ENCODE peak calls at places on chromosome 20, in nine cellular contexts. One of them, this sample, is unnamed. For H3K36me3 and H3K27me3, the result is how much of the 10 kb centered on the place peaks cover.

GRCh38 chr20:10790013-10790412 is 116.2 kb upstream of the JAG1 start:
- DNase-seq in thyroid gland: no peak
- DNase-seq in fibroblast of lung: no peak
- DNase-seq in breast epithelium: no peak
- DNase-seq in body of pancreas: peak
- DNase-seq in ovary: no peak
- DNase-seq in HCT116: no peak
- DNase-seq in mesendoderm: no peak
- DNase-seq in SJSA1: no peak
- DNase-seq in this sample: no peak

GRCh38 chr20:18692453-18692852 is 104.6 kb downstream of the DTD1 start:
- DNase-seq in thyroid gland: no peak
- DNase-seq in fibroblast of lung: no peak
- DNase-seq in breast epithelium: no peak
- DNase-seq in body of pancreas: no peak
- DNase-seq in ovary: no peak
- DNase-seq in HCT116: no peak
- DNase-seq in mesendoderm: no peak
- DNase-seq in SJSA1: no peak
- DNase-seq in this sample: no peak

GRCh38 chr20:2991532-2991931 is 51.9 kb upstream of the GNRH2 start:
- DNase-seq in thyroid gland: no peak
- DNase-seq in fibroblast of lung: no peak
- DNase-seq in breast epithelium: no peak
- DNase-seq in body of pancreas: no peak
- DNase-seq in ovary: no peak
- DNase-seq in HCT116: no peak
- DNase-seq in mesendoderm: peak
- DNase-seq in SJSA1: no peak
- DNase-seq in this sample: no peak

GRCh38 chr20:10524034-10524476 is 89.0 kb downstream of the SLX4IP start:
- DNase-seq in thyroid gland: no peak
- DNase-seq in fibroblast of lung: peak
- DNase-seq in breast epithelium: no peak
- DNase-seq in body of pancreas: peak
- DNase-seq in ovary: no peak
- DNase-seq in HCT116: no peak
- DNase-seq in mesendoderm: peak
- DNase-seq in SJSA1: no peak
- DNase-seq in this sample: peak

GRCh38 chr20:51750037-51750769 is 18.0 kb downstream of the ATP9A start:
- DNase-seq in thyroid gland: peak
- DNase-seq in fibroblast of lung: peak
- DNase-seq in breast epithelium: peak
- DNase-seq in body of pancreas: peak
- DNase-seq in ovary: no peak
- DNase-seq in HCT116: peak
- DNase-seq in mesendoderm: peak
- DNase-seq in SJSA1: peak
- DNase-seq in this sample: no peak

GRCh38 chr20:54195483-54196472 is 12.1 kb upstream of the PFDN4 start:
- DNase-seq in thyroid gland: no peak
- DNase-seq in fibroblast of lung: no peak
- DNase-seq in breast epithelium: no peak
- DNase-seq in body of pancreas: no peak
- DNase-seq in ovary: no peak
- DNase-seq in HCT116: no peak
- DNase-seq in mesendoderm: no peak
- DNase-seq in SJSA1: no peak
- DNase-seq in this sample: no peak

GRCh38 chr20:3199976-3200755 is 4.3 kb downstream of the DDRGK1 start:
- DNase-seq in thyroid gland: no peak
- DNase-seq in fibroblast of lung: no peak
- DNase-seq in breast epithelium: no peak
- DNase-seq in body of pancreas: no peak
- DNase-seq in ovary: no peak
- DNase-seq in HCT116: no peak
- DNase-seq in mesendoderm: no peak
- DNase-seq in SJSA1: no peak
- DNase-seq in this sample: peak

GRCh38 chr20:8854566-8854965 is 214.3 kb upstream of the PLCB4 start:
- DNase-seq in thyroid gland: peak
- DNase-seq in fibroblast of lung: peak
- DNase-seq in breast epithelium: no peak
- DNase-seq in body of pancreas: no peak
- DNase-seq in ovary: peak
- DNase-seq in HCT116: no peak
- DNase-seq in mesendoderm: peak
- DNase-seq in SJSA1: no peak
- DNase-seq in this sample: peak

GRCh38 chr20:60334936-60335335 is 376.7 kb downstream of the CDH26 start:
- DNase-seq in thyroid gland: no peak
- DNase-seq in fibroblast of lung: no peak
- DNase-seq in breast epithelium: no peak
- DNase-seq in body of pancreas: no peak
- DNase-seq in ovary: no peak
- DNase-seq in HCT116: no peak
- DNase-seq in mesendoderm: no peak
- DNase-seq in SJSA1: no peak
- DNase-seq in this sample: no peak

GRCh38 chr20:53595018-53595378 is 1.4 kb upstream of the ZNF217 start:
- DNase-seq in thyroid gland: no peak
- DNase-seq in fibroblast of lung: no peak
- DNase-seq in breast epithelium: no peak
- DNase-seq in body of pancreas: no peak
- DNase-seq in ovary: no peak
- DNase-seq in HCT116: no peak
- DNase-seq in mesendoderm: no peak
- DNase-seq in SJSA1: no peak
- DNase-seq in this sample: no peak

GRCh38 chr20:53001502-53002301 is 29.5 kb downstream of the TSHZ2 start:
- DNase-seq in thyroid gland: no peak
- DNase-seq in fibroblast of lung: peak
- DNase-seq in breast epithelium: no peak
- DNase-seq in body of pancreas: no peak
- DNase-seq in ovary: no peak
- DNase-seq in HCT116: no peak
- DNase-seq in mesendoderm: no peak
- DNase-seq in SJSA1: no peak
- DNase-seq in this sample: no peak

GRCh38 chr20:38304845-38305447 is 990 bp downstream of the BPI start:
- DNase-seq in thyroid gland: no peak
- DNase-seq in fibroblast of lung: no peak
- DNase-seq in breast epithelium: no peak
- DNase-seq in body of pancreas: no peak
- DNase-seq in ovary: no peak
- DNase-seq in HCT116: peak
- DNase-seq in mesendoderm: peak
- DNase-seq in SJSA1: peak
- DNase-seq in this sample: peak

GRCh38 chr20:4069741-4070140 is 54.4 kb upstream of the RNF24 start:
- DNase-seq in thyroid gland: no peak
- DNase-seq in fibroblast of lung: peak
- DNase-seq in breast epithelium: no peak
- DNase-seq in body of pancreas: no peak
- DNase-seq in ovary: no peak
- DNase-seq in HCT116: no peak
- DNase-seq in mesendoderm: no peak
- DNase-seq in SJSA1: no peak
- DNase-seq in this sample: no peak

GRCh38 chr20:29299811-29300578 is 1957.5 kb upstream of the DEFB115 start:
- DNase-seq in thyroid gland: no peak
- DNase-seq in fibroblast of lung: no peak
- DNase-seq in breast epithelium: no peak
- DNase-seq in body of pancreas: no peak
- DNase-seq in ovary: no peak
- DNase-seq in HCT116: no peak
- DNase-seq in mesendoderm: no peak
- DNase-seq in SJSA1: no peak
- DNase-seq in this sample: peak

GRCh38 chr20:17648306-17648646 is 33.8 kb downstream of the RRBP1 start:
- DNase-seq in thyroid gland: peak
- DNase-seq in fibroblast of lung: no peak
- DNase-seq in breast epithelium: no peak
- DNase-seq in body of pancreas: no peak
- DNase-seq in ovary: no peak
- DNase-seq in HCT116: no peak
- DNase-seq in mesendoderm: no peak
- DNase-seq in SJSA1: no peak
- DNase-seq in this sample: no peak

GRCh38 chr20:16349518-16350295 is 223.5 kb downstream of the KIF16B start:
- DNase-seq in thyroid gland: peak
- DNase-seq in fibroblast of lung: peak
- DNase-seq in breast epithelium: no peak
- DNase-seq in body of pancreas: no peak
- DNase-seq in ovary: no peak
- DNase-seq in HCT116: no peak
- DNase-seq in mesendoderm: no peak
- DNase-seq in SJSA1: no peak
- DNase-seq in this sample: no peak

GRCh38 chr20:38968090-38968489 is 5.9 kb downstream of the DHX35 start:
- DNase-seq in thyroid gland: no peak
- DNase-seq in fibroblast of lung: no peak
- DNase-seq in breast epithelium: no peak
- DNase-seq in body of pancreas: no peak
- DNase-seq in ovary: no peak
- DNase-seq in HCT116: no peak
- DNase-seq in mesendoderm: no peak
- DNase-seq in SJSA1: no peak
- DNase-seq in this sample: no peak

GRCh38 chr20:58048096-58048702 is 180.3 kb downstream of the ANKRD60 start:
- DNase-seq in thyroid gland: peak
- DNase-seq in fibroblast of lung: peak
- DNase-seq in breast epithelium: no peak
- DNase-seq in body of pancreas: no peak
- DNase-seq in ovary: peak
- DNase-seq in HCT116: no peak
- DNase-seq in mesendoderm: peak
- DNase-seq in SJSA1: peak
- DNase-seq in this sample: peak

GRCh38 chr20:25397827-25398226 is 7.2 kb upstream of the ABHD12 start:
- DNase-seq in thyroid gland: no peak
- DNase-seq in fibroblast of lung: peak
- DNase-seq in breast epithelium: no peak
- DNase-seq in body of pancreas: no peak
- DNase-seq in ovary: no peak
- DNase-seq in HCT116: no peak
- DNase-seq in mesendoderm: no peak
- DNase-seq in SJSA1: no peak
- DNase-seq in this sample: no peak

GRCh38 chr20:890671-891070 is 25.5 kb downstream of the ANGPT4 start:
- DNase-seq in thyroid gland: peak
- DNase-seq in fibroblast of lung: no peak
- DNase-seq in breast epithelium: no peak
- DNase-seq in body of pancreas: no peak
- DNase-seq in ovary: no peak
- DNase-seq in HCT116: no peak
- DNase-seq in mesendoderm: no peak
- DNase-seq in SJSA1: no peak
- DNase-seq in this sample: no peak

GRCh38 chr20:43669332-43669731 is 2.4 kb downstream of the MYBL2 start:
- DNase-seq in thyroid gland: no peak
- DNase-seq in fibroblast of lung: peak
- DNase-seq in breast epithelium: no peak
- DNase-seq in body of pancreas: no peak
- DNase-seq in ovary: no peak
- DNase-seq in HCT116: no peak
- DNase-seq in mesendoderm: no peak
- DNase-seq in SJSA1: no peak
- DNase-seq in this sample: no peak

GRCh38 chr20:22567944-22568871 is 16.2 kb downstream of the FOXA2 start:
- DNase-seq in thyroid gland: no peak
- DNase-seq in fibroblast of lung: no peak
- DNase-seq in breast epithelium: no peak
- DNase-seq in body of pancreas: peak
- DNase-seq in ovary: no peak
- DNase-seq in HCT116: no peak
- DNase-seq in mesendoderm: peak
- DNase-seq in SJSA1: no peak
- DNase-seq in this sample: peak

GRCh38 chr20:57378107-57378506 is 13.1 kb upstream of the RBM38 start:
- DNase-seq in thyroid gland: no peak
- DNase-seq in fibroblast of lung: no peak
- DNase-seq in breast epithelium: no peak
- DNase-seq in body of pancreas: no peak
- DNase-seq in ovary: no peak
- DNase-seq in HCT116: no peak
- DNase-seq in mesendoderm: no peak
- DNase-seq in SJSA1: peak
- DNase-seq in this sample: no peak

GRCh38 chr20:47720636-47721427 is 64.4 kb downstream of the SULF2 start:
- DNase-seq in thyroid gland: no peak
- DNase-seq in fibroblast of lung: peak
- DNase-seq in breast epithelium: no peak
- DNase-seq in body of pancreas: no peak
- DNase-seq in ovary: peak
- DNase-seq in HCT116: no peak
- DNase-seq in mesendoderm: peak
- DNase-seq in SJSA1: no peak
- DNase-seq in this sample: no peak
- H3K4me3 ChIP-seq in thyroid gland: no peak
- H3K4me3 ChIP-seq in fibroblast of lung: no peak
- H3K4me3 ChIP-seq in breast epithelium: no peak
- H3K4me3 ChIP-seq in body of pancreas: no peak
- H3K4me3 ChIP-seq in ovary: no peak
- H3K4me3 ChIP-seq in HCT116: no peak
- H3K4me3 ChIP-seq in mesendoderm: no peak
- H3K4me3 ChIP-seq in SJSA1: no peak
- H3K4me3 ChIP-seq in this sample: no peak

GRCh38 chr20:45329497-45330319 is 18.5 kb downstream of the SDC4 start:
- DNase-seq in thyroid gland: no peak
- DNase-seq in fibroblast of lung: no peak
- DNase-seq in breast epithelium: peak
- DNase-seq in body of pancreas: peak
- DNase-seq in ovary: no peak
- DNase-seq in HCT116: no peak
- DNase-seq in mesendoderm: no peak
- DNase-seq in SJSA1: no peak
- DNase-seq in this sample: no peak
- H3K36me3 ChIP-seq in thyroid gland: half or more
- H3K36me3 ChIP-seq in fibroblast of lung: under half
- H3K36me3 ChIP-seq in breast epithelium: under half
- H3K36me3 ChIP-seq in body of pancreas: under half
- H3K36me3 ChIP-seq in ovary: under half
- H3K36me3 ChIP-seq in HCT116: under half
- H3K36me3 ChIP-seq in mesendoderm: under half
- H3K36me3 ChIP-seq in SJSA1: half or more
- H3K36me3 ChIP-seq in this sample: under half

GRCh38 chr20:45500022-45500421 is 15.4 kb downstream of the SPINT3 start:
- DNase-seq in thyroid gland: no peak
- DNase-seq in fibroblast of lung: no peak
- DNase-seq in breast epithelium: no peak
- DNase-seq in body of pancreas: no peak
- DNase-seq in ovary: no peak
- DNase-seq in HCT116: no peak
- DNase-seq in mesendoderm: no peak
- DNase-seq in SJSA1: no peak
- DNase-seq in this sample: no peak
- H3K27me3 ChIP-seq in thyroid gland: under half
- H3K27me3 ChIP-seq in fibroblast of lung: under half
- H3K27me3 ChIP-seq in breast epithelium: under half
- H3K27me3 ChIP-seq in body of pancreas: under half
- H3K27me3 ChIP-seq in ovary: under half
- H3K27me3 ChIP-seq in HCT116: under half
- H3K27me3 ChIP-seq in mesendoderm: under half
- H3K27me3 ChIP-seq in SJSA1: under half
- H3K27me3 ChIP-seq in this sample: under half

GRCh38 chr20:50624351-50625016 is 66.9 kb downstream of the RIPOR3 start:
- DNase-seq in thyroid gland: no peak
- DNase-seq in fibroblast of lung: no peak
- DNase-seq in breast epithelium: peak
- DNase-seq in body of pancreas: peak
- DNase-seq in ovary: no peak
- DNase-seq in HCT116: no peak
- DNase-seq in mesendoderm: no peak
- DNase-seq in SJSA1: no peak
- DNase-seq in this sample: peak
- H3K4me3 ChIP-seq in thyroid gland: no peak
- H3K4me3 ChIP-seq in fibroblast of lung: no peak
- H3K4me3 ChIP-seq in breast epithelium: no peak
- H3K4me3 ChIP-seq in body of pancreas: no peak
- H3K4me3 ChIP-seq in ovary: no peak
- H3K4me3 ChIP-seq in HCT116: no peak
- H3K4me3 ChIP-seq in mesendoderm: no peak
- H3K4me3 ChIP-seq in SJSA1: no peak
- H3K4me3 ChIP-seq in this sample: no peak